ENCODE peak calls at places on chromosomes 6 and 20, in ten cellular contexts. One of them, this sample, is unnamed.

GRCh38 chr6:94300424-94301144 is 881.2 kb upstream of the EPHA7 start:
- DNase-seq in cardiac muscle cell: peak; percentile 32
- DNase-seq in foreskin fibroblast: no peak
- DNase-seq in AG10803: no peak
- DNase-seq in cardiac fibroblast: no peak
- DNase-seq in neural progenitor cell: no peak
- DNase-seq in fibroblast of pulmonary artery: no peak
- DNase-seq in HepG2: no peak
- DNase-seq in upper lobe of right lung: peak; percentile 53
- DNase-seq in lower lobe of right lung: no peak
- DNase-seq in this sample: no peak

GRCh38 chr20:17806739-17807441 is 107.1 kb downstream of the BANF2 start:
- DNase-seq in lower lobe of right lung: no peak
- DNase-seq in foreskin fibroblast: peak; percentile 79
- DNase-seq in upper lobe of right lung: no peak
- DNase-seq in cardiac muscle cell: peak; percentile 10
- DNase-seq in AG10803: peak; percentile 83
- DNase-seq in cardiac fibroblast: peak; percentile 75
- DNase-seq in neural progenitor cell: no peak
- DNase-seq in fibroblast of pulmonary artery: peak; percentile 97
- DNase-seq in HepG2: no peak
- DNase-seq in this sample: no peak

GRCh38 chr6:113018351-113019151 is 671.4 kb downstream of the RFPL4B start:
- DNase-seq in fibroblast of pulmonary artery: peak; percentile 91
- DNase-seq in cardiac muscle cell: no peak
- DNase-seq in cardiac fibroblast: peak; percentile 90
- DNase-seq in neural progenitor cell: no peak
- DNase-seq in upper lobe of right lung: no peak
- DNase-seq in foreskin fibroblast: peak; percentile 78
- DNase-seq in HepG2: no peak
- DNase-seq in AG10803: peak; percentile 97
- DNase-seq in lower lobe of right lung: no peak
- DNase-seq in this sample: no peak

GRCh38 chr6:167219967-167220512 is 62.3 kb upstream of the GPR31 start:
- DNase-seq in cardiac fibroblast: no peak
- DNase-seq in lower lobe of right lung: no peak
- DNase-seq in neural progenitor cell: no peak
- DNase-seq in foreskin fibroblast: no peak
- DNase-seq in upper lobe of right lung: no peak
- DNase-seq in fibroblast of pulmonary artery: no peak
- DNase-seq in cardiac muscle cell: no peak
- DNase-seq in HepG2: peak; percentile 96
- DNase-seq in AG10803: no peak
- DNase-seq in this sample: no peak

GRCh38 chr20:52224920-52225319 is 33.3 kb upstream of the ZFP64 start:
- DNase-seq in HepG2: no peak
- DNase-seq in foreskin fibroblast: no peak
- DNase-seq in cardiac muscle cell: no peak
- DNase-seq in AG10803: no peak
- DNase-seq in fibroblast of pulmonary artery: no peak
- DNase-seq in neural progenitor cell: no peak
- DNase-seq in cardiac fibroblast: no peak
- DNase-seq in upper lobe of right lung: no peak
- DNase-seq in lower lobe of right lung: no peak
- DNase-seq in this sample: no peak

GRCh38 chr20:59559024-59559817 is 45.1 kb upstream of the PHACTR3 start:
- DNase-seq in cardiac muscle cell: no peak
- DNase-seq in lower lobe of right lung: no peak
- DNase-seq in cardiac fibroblast: no peak
- DNase-seq in neural progenitor cell: no peak
- DNase-seq in foreskin fibroblast: no peak
- DNase-seq in upper lobe of right lung: no peak
- DNase-seq in AG10803: no peak
- DNase-seq in fibroblast of pulmonary artery: no peak
- DNase-seq in HepG2: no peak
- DNase-seq in this sample: no peak

GRCh38 chr6:81450180-81450579 is 302.3 kb downstream of the TENT5A start:
- DNase-seq in neural progenitor cell: no peak
- DNase-seq in foreskin fibroblast: peak; percentile 87
- DNase-seq in lower lobe of right lung: no peak
- DNase-seq in upper lobe of right lung: no peak
- DNase-seq in HepG2: peak; percentile 15
- DNase-seq in fibroblast of pulmonary artery: no peak
- DNase-seq in cardiac fibroblast: peak; percentile 48
- DNase-seq in AG10803: peak; percentile 81
- DNase-seq in cardiac muscle cell: no peak
- DNase-seq in this sample: peak; percentile 3

GRCh38 chr6:89281779-89282246 is 33.3 kb downstream of the GABRR2 start:
- DNase-seq in HepG2: peak; percentile 44
- DNase-seq in neural progenitor cell: peak; percentile 73
- DNase-seq in cardiac fibroblast: peak; percentile 55
- DNase-seq in upper lobe of right lung: no peak
- DNase-seq in fibroblast of pulmonary artery: peak; percentile 55
- DNase-seq in cardiac muscle cell: peak; percentile 61
- DNase-seq in lower lobe of right lung: peak; percentile 75
- DNase-seq in foreskin fibroblast: peak; percentile 10
- DNase-seq in AG10803: peak; percentile 15
- DNase-seq in this sample: peak; percentile 91

GRCh38 chr6:28985396-28986164 is 19.5 kb downstream of the ZNF311 start:
- DNase-seq in cardiac fibroblast: peak; percentile 99
- DNase-seq in foreskin fibroblast: peak; percentile 96
- DNase-seq in lower lobe of right lung: peak; percentile 85
- DNase-seq in HepG2: peak; percentile 97
- DNase-seq in cardiac muscle cell: peak; percentile 95
- DNase-seq in neural progenitor cell: peak; percentile 97
- DNase-seq in upper lobe of right lung: peak; percentile 88
- DNase-seq in fibroblast of pulmonary artery: peak; percentile 99
- DNase-seq in AG10803: peak; percentile 98
- DNase-seq in this sample: peak; percentile 11

GRCh38 chr6:169988769-169989550 is 237.5 kb downstream of the ERMARD start:
- DNase-seq in lower lobe of right lung: no peak
- DNase-seq in cardiac muscle cell: no peak
- DNase-seq in upper lobe of right lung: peak; percentile 58
- DNase-seq in HepG2: no peak
- DNase-seq in neural progenitor cell: no peak
- DNase-seq in AG10803: no peak
- DNase-seq in fibroblast of pulmonary artery: no peak
- DNase-seq in foreskin fibroblast: no peak
- DNase-seq in cardiac fibroblast: no peak
- DNase-seq in this sample: no peak

GRCh38 chr6:4426916-4427315 is 291.5 kb upstream of the ECI2 start:
- DNase-seq in fibroblast of pulmonary artery: no peak
- DNase-seq in upper lobe of right lung: no peak
- DNase-seq in HepG2: no peak
- DNase-seq in cardiac fibroblast: no peak
- DNase-seq in AG10803: no peak
- DNase-seq in foreskin fibroblast: no peak
- DNase-seq in neural progenitor cell: peak; percentile 41
- DNase-seq in cardiac muscle cell: no peak
- DNase-seq in lower lobe of right lung: no peak
- DNase-seq in this sample: no peak

GRCh38 chr20:46060975-46061374 is 28.8 kb downstream of the NCOA5 start:
- DNase-seq in cardiac muscle cell: no peak
- DNase-seq in upper lobe of right lung: no peak
- DNase-seq in HepG2: no peak
- DNase-seq in AG10803: no peak
- DNase-seq in lower lobe of right lung: no peak
- DNase-seq in cardiac fibroblast: no peak
- DNase-seq in fibroblast of pulmonary artery: no peak
- DNase-seq in neural progenitor cell: no peak
- DNase-seq in foreskin fibroblast: no peak
- DNase-seq in this sample: no peak
- H3K4me3 ChIP-seq in cardiac muscle cell: no peak overlapping the region
- H3K4me3 ChIP-seq in upper lobe of right lung: no peak overlapping the region
- H3K4me3 ChIP-seq in HepG2: no peak overlapping the region
- H3K4me3 ChIP-seq in AG10803: no peak overlapping the region
- H3K4me3 ChIP-seq in lower lobe of right lung: no peak overlapping the region
- H3K4me3 ChIP-seq in cardiac fibroblast: no peak overlapping the region
- H3K4me3 ChIP-seq in fibroblast of pulmonary artery: no peak overlapping the region
- H3K4me3 ChIP-seq in neural progenitor cell: no peak overlapping the region
- H3K4me3 ChIP-seq in foreskin fibroblast: no peak overlapping the region
- H3K4me3 ChIP-seq in this sample: no peak overlapping the region

DNA sequence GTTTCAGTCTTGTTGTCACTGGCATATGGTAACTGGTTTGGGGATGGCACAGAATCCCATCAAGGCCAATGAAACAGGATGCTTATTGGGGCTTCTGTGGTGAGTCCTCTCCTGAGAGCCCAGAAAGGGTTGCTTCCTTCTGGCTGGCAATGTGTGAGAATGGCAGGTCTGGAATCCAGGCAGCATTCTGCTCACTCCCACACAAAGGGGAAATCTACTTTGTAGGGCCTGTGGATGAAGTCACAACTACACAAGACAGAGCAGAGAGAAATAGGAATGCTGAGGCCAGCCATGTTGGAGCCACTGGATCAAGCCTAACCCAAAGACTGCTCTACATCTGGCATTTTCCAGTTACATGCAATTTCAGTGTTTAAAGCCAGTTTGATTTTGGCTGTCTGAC is 15.7 kb downstream of the PLAGL2 start:
- DNase-seq in HepG2: no peak
- DNase-seq in AG10803: peak; percentile 40
- DNase-seq in cardiac muscle cell: no peak
- DNase-seq in upper lobe of right lung: no peak
- DNase-seq in neural progenitor cell: no peak
- DNase-seq in lower lobe of right lung: no peak
- DNase-seq in foreskin fibroblast: peak; percentile 12
- DNase-seq in cardiac fibroblast: peak; percentile 14
- DNase-seq in fibroblast of pulmonary artery: peak; percentile 65
- DNase-seq in this sample: no peak
- TF ChIP-seq CTCF in HepG2: no peak
- TF ChIP-seq CTCF in AG10803: no peak
- TF ChIP-seq CTCF in cardiac muscle cell: no peak
- TF ChIP-seq CTCF in upper lobe of right lung: no peak
- TF ChIP-seq CTCF in neural progenitor cell: no peak
- TF ChIP-seq CTCF in lower lobe of right lung: no peak
- TF ChIP-seq CTCF in foreskin fibroblast: no peak
- TF ChIP-seq CTCF in cardiac fibroblast: no peak
- TF ChIP-seq CTCF in fibroblast of pulmonary artery: no peak
- TF ChIP-seq CTCF in this sample: no peak

GRCh38 chr20:10513931-10514575 is 78.9 kb downstream of the SLX4IP start:
- DNase-seq in upper lobe of right lung: no peak
- DNase-seq in HepG2: no peak
- DNase-seq in AG10803: peak; percentile 69
- DNase-seq in fibroblast of pulmonary artery: peak; percentile 56
- DNase-seq in neural progenitor cell: no peak
- DNase-seq in cardiac fibroblast: peak; percentile 38
- DNase-seq in lower lobe of right lung: no peak
- DNase-seq in cardiac muscle cell: no peak
- DNase-seq in foreskin fibroblast: peak; percentile 49
- DNase-seq in this sample: no peak

GRCh38 chr20:10519361-10520048 is 84.4 kb downstream of the SLX4IP start:
- DNase-seq in foreskin fibroblast: peak; percentile 70
- DNase-seq in upper lobe of right lung: no peak
- DNase-seq in cardiac muscle cell: no peak
- DNase-seq in neural progenitor cell: no peak
- DNase-seq in AG10803: peak; percentile 45
- DNase-seq in cardiac fibroblast: peak; percentile 92
- DNase-seq in lower lobe of right lung: no peak
- DNase-seq in fibroblast of pulmonary artery: peak; percentile 60
- DNase-seq in HepG2: no peak
- DNase-seq in this sample: peak; percentile 62

GRCh38 chr20:10513091-10513490 is 78.0 kb downstream of the SLX4IP start:
- DNase-seq in fibroblast of pulmonary artery: no peak
- DNase-seq in HepG2: no peak
- DNase-seq in neural progenitor cell: no peak
- DNase-seq in cardiac fibroblast: no peak
- DNase-seq in cardiac muscle cell: no peak
- DNase-seq in upper lobe of right lung: no peak
- DNase-seq in lower lobe of right lung: no peak
- DNase-seq in AG10803: no peak
- DNase-seq in foreskin fibroblast: no peak
- DNase-seq in this sample: no peak

GRCh38 chr20:10521068-10521834 is 86.1 kb downstream of the SLX4IP start:
- DNase-seq in lower lobe of right lung: no peak
- DNase-seq in upper lobe of right lung: no peak
- DNase-seq in foreskin fibroblast: peak; percentile 77
- DNase-seq in HepG2: peak; percentile 56
- DNase-seq in neural progenitor cell: peak; percentile 17
- DNase-seq in fibroblast of pulmonary artery: peak; percentile 79
- DNase-seq in AG10803: peak; percentile 72
- DNase-seq in cardiac fibroblast: peak; percentile 89
- DNase-seq in cardiac muscle cell: no peak
- DNase-seq in this sample: no peak

DNA sequence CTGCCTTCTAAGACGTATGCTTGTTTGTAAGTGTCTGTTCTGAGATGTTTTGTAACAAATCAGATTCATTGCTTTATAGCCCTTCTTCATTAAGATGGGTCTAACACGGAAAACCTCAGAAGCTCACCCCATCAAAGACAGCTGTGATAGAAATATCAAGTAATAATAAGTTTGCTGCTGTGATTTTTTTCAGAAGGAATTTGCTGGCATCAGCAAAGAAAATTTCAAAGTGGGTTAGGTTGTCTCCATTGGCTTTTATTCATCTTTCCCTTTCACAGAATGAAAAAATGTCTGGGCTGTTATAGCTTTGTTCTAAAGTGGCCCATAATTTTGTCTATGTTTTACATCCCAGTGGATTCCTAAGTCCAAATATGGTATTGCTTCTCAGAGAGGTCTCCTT is 81.4 kb downstream of the SLX4IP start:
- DNase-seq in fibroblast of pulmonary artery: no peak
- DNase-seq in cardiac muscle cell: no peak
- DNase-seq in upper lobe of right lung: no peak
- DNase-seq in foreskin fibroblast: no peak
- DNase-seq in lower lobe of right lung: no peak
- DNase-seq in neural progenitor cell: no peak
- DNase-seq in cardiac fibroblast: no peak
- DNase-seq in AG10803: no peak
- DNase-seq in HepG2: no peak
- DNase-seq in this sample: no peak
- H3K4me3 ChIP-seq in fibroblast of pulmonary artery: no peak overlapping the region
- H3K4me3 ChIP-seq in cardiac muscle cell: no peak overlapping the region
- H3K4me3 ChIP-seq in upper lobe of right lung: no peak overlapping the region
- H3K4me3 ChIP-seq in foreskin fibroblast: no peak overlapping the region
- H3K4me3 ChIP-seq in lower lobe of right lung: no peak overlapping the region
- H3K4me3 ChIP-seq in neural progenitor cell: no peak overlapping the region
- H3K4me3 ChIP-seq in cardiac fibroblast: no peak overlapping the region
- H3K4me3 ChIP-seq in AG10803: no peak overlapping the region
- H3K4me3 ChIP-seq in HepG2: no peak overlapping the region
- H3K4me3 ChIP-seq in this sample: no peak overlapping the region

DNA sequence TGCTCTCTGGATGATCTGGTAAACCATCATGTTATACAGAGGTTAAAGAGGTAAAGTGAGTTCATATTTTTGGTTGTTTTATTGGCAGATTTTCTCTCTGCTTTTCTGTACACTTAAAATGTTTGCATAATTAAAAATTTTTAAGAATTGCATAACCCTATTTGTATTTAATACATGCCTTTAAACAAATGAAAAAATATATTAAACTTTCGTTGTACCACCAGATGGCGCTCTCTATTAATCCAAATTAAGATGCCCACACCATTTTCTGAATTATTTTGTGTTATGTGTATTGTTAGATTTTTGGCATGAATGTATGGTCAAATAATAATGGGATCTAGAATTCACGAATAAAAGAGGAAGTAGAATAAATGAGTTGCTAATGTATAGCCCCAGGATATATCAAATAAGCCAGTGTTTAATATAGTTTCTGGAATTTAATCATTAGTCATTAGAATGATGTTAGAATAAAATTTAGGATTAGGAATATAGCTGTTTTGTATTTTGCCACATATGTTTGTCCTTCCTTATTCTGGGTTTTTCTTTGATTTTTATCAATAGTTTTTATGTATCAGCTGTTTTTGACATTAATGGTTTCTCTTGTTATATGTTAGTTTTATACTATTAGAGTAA is 38.9 kb downstream of the SMAP1 start:
- DNase-seq in cardiac fibroblast: peak; percentile 75
- DNase-seq in foreskin fibroblast: peak; percentile 13
- DNase-seq in HepG2: peak; percentile 20
- DNase-seq in AG10803: peak; percentile 53
- DNase-seq in cardiac muscle cell: peak; percentile 42
- DNase-seq in upper lobe of right lung: no peak
- DNase-seq in lower lobe of right lung: no peak
- DNase-seq in fibroblast of pulmonary artery: peak; percentile 79
- DNase-seq in neural progenitor cell: peak; percentile 49
- DNase-seq in this sample: peak; percentile 60
- TF ChIP-seq CTCF in cardiac fibroblast: peak; percentile 33
- TF ChIP-seq CTCF in foreskin fibroblast: peak; percentile 15
- TF ChIP-seq CTCF in HepG2: peak; percentile 53
- TF ChIP-seq CTCF in AG10803: peak; percentile 54
- TF ChIP-seq CTCF in cardiac muscle cell: peak; percentile 43
- TF ChIP-seq CTCF in upper lobe of right lung: peak; percentile 77
- TF ChIP-seq CTCF in lower lobe of right lung: peak; percentile 63
- TF ChIP-seq CTCF in fibroblast of pulmonary artery: peak; percentile 42
- TF ChIP-seq CTCF in neural progenitor cell: peak; percentile 88
- TF ChIP-seq CTCF in this sample: peak; percentile 28

This sample was measured in GM12865.